ENCODE peak calls at places on chromosomes 1 and 21, in five cellular contexts. K, V, S, T and H are unnamed samples.

GRCh38 chr1:940121-941026 is 16.7 kb downstream of the SAMD11 start:
- DNase-seq in S (peak; percentile 72), K (peak; percentile 65), T (peak; percentile 52), V (peak; percentile 77), H (peak; percentile 36)

GRCh38 chr1:23394176-23394575 is 24.5 kb upstream of the ZNF436 start:
- DNase-seq in S (peak; percentile 98), K (peak; percentile 90), V (peak; percentile 82), T (no peak), H (peak; percentile 90)

GRCh38 chr1:150144606-150145005 is 5.1 kb upstream of the PLEKHO1 start:
- DNase-seq in K (no peak), T (no peak), V (no peak), S (no peak), H (no peak)

GRCh38 chr1:193457676-193458075 is 271.3 kb upstream of the B3GALT2 start:
- DNase-seq in S (no peak), V (peak; percentile 42), T (no peak), K (peak; percentile 39), H (no peak)

GRCh38 chr1:97943354-97943753 is 22.5 kb upstream of the DPYD start:
- DNase-seq in S (peak; percentile 73), T (no peak), V (peak; percentile 91), K (peak; percentile 95), H (peak; percentile 52)

GRCh38 chr1:195097316-195097715 is 1510.9 kb downstream of the KCNT2 start:
- DNase-seq in K (peak; percentile 4), T (no peak), V (peak; percentile 18), S (no peak), H (no peak)

GRCh38 chr1:65850281-65850680 is 57.6 kb downstream of the PDE4B start:
- DNase-seq in K (no peak), V (no peak), T (no peak), S (no peak), H (no peak)

GRCh38 chr21:21624674-21625073 is 626.5 kb downstream of the NCAM2 start:
- DNase-seq in T (no peak), V (peak; percentile 86), S (peak; percentile 33), K (peak; percentile 51), H (peak; percentile 45)

GRCh38 chr1:247487057-247487456 is 29.2 kb upstream of the OR2B11 start:
- DNase-seq in V (no peak), K (peak; percentile 18), T (no peak), S (peak; percentile 48), H (peak; percentile 2)

GRCh38 chr1:36529762-36530260 is 47.1 kb upstream of the CSF3R start:
- DNase-seq in S (no peak), V (no peak), K (no peak), T (no peak), H (no peak)

GRCh38 chr1:52707927-52708655 is 9.9 kb upstream of the COA7 start:
- DNase-seq in S (peak; percentile 89), T (no peak), V (peak; percentile 94), K (peak; percentile 80), H (no peak)

GRCh38 chr1:2645776-2646175 is 13.0 kb upstream of the MMEL1 start:
- DNase-seq in K (no peak), S (no peak), V (no peak), T (no peak), H (no peak)

GRCh38 chr21:17512245-17513213 is at the start of gene CXADR:
- DNase-seq in V (peak; percentile 43), S (peak; percentile 48), T (peak; percentile 73), K (peak; percentile 54), H (no peak)

GRCh38 chr21:42171091-42172053 is 47.6 kb upstream of the ABCG1 start:
- DNase-seq in V (no peak), T (no peak), K (no peak), S (no peak), H (no peak)

GRCh38 chr1:81144240-81144639 is 656.5 kb upstream of the ADGRL2 start:
- DNase-seq in S (peak; percentile 35), K (peak; percentile 73), T (no peak), V (no peak), H (no peak)

DNA sequence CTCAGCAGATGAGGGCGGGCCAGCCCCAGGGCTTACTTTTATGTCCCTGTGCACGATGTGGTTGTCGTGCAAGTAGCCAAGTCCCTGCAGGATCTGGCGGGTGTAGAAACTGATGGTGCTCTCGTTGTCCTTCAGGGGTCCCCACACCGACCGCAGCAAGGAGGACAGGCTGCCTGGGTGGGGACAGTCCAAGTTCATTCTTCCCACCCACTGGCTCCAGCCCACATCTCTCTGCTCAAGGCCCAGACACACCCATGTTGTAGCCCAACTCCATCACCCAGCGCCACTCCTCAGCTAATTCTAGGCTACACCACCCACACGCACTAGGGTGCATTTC is 7.0 kb downstream of the MAP3K6 start:
- DNase-seq in T (no peak), K (no peak), S (no peak), V (no peak), H (no peak)
- H3K4me3 ChIP-seq in T (peak overlapping the region; percentile 47), K (no peak overlapping the region), S (no peak overlapping the region), V (no peak overlapping the region), H (no peak overlapping the region)

DNA sequence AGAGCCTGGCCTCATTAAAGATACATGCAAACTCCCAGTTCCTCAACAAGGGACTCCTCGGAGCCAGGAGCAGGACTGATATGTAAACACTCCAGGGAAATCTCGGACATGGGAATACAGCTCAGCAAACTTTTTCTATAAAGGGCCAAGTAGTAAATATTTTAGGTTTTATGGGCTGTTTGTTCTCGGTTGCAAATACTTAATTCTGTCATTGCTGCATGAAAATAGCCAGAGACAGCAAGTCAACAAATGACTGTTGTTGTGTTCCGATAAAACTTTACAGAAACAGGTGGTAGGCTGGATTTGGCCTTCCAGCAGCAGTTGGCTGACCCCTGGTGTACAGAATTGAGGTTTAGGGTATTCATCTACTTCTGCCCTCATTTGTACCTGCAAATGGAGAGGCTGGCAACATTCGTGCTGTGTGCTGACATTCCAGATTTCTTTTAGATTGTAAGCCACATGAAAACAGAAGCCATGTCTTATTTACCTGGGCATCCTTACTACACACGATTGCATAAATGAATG is 360.3 kb downstream of the NTNG1 start:
- DNase-seq in S (no peak), T (no peak), K (no peak), V (no peak), H (no peak)
- H3K4me3 ChIP-seq in S (no peak overlapping the region), T (no peak overlapping the region), K (no peak overlapping the region), V (no peak overlapping the region), H (no peak overlapping the region)

DNA sequence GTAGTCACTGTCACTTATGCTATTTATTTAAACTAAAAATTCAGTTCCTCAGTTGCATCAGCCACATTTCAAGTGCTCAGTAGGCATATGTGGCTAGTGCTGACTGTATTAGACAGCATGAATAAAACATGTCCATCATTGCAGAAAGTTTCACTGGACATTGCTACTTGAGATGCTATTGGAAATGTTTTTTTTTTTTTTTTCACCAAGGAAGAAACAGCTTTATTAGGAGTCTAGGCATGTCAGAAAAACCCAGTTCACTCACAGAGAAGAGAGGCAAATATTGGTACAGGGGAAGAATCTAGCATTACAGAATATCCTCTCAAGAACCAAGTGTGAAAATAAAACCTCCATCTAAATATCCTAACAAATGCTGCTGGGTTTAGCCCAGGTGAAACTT is 108.1 kb upstream of the GNG4 start:
- DNase-seq in K (no peak), T (no peak), V (no peak), S (no peak), H (no peak)
- H3K4me3 ChIP-seq in K (no peak overlapping the region), T (no peak overlapping the region), V (no peak overlapping the region), S (no peak overlapping the region), H (no peak overlapping the region)

GRCh38 chr21:35256468-35256988 is 207.4 kb upstream of the RUNX1 start:
- DNase-seq in V (peak; percentile 99), K (peak; percentile 97), S (peak; percentile 99), T (no peak), H (peak; percentile 99)
- H3K4me3 ChIP-seq in V (no peak overlapping the region), K (no peak overlapping the region), S (no peak overlapping the region), T (no peak overlapping the region), H (no peak overlapping the region)

DNA sequence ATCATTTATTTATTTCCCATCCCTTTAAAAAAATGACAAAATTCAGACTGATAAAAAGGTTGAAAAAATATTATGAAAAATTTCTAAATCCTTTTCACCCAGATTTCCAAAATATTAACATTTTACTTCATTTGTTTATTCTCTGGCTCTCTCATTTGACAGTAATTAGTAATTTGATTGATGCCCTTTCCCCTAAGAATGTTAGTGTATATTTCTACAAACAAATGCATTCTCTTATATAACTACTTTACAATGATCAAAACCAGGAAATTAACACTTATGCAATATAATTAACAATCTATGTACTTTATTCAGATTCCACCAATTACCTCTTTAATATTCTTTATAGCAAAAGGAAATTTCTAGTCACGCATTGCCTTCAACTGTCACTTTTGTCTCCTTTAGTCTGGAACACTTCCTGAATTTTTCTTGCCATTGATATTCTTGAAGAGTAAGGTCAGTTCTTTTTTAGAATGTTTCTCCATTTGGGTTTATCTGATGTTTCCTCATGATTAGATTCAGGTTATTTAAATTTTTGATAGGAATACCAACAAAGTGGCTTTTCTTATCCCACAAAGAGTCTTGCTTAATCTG is 3.9 kb downstream of the CD53 start:
- DNase-seq in T (no peak), S (no peak), V (no peak), K (no peak), H (no peak)
- H3K4me3 ChIP-seq in T (peak overlapping the region; percentile 91), S (no peak overlapping the region), V (no peak overlapping the region), K (no peak overlapping the region), H (no peak overlapping the region)

DNA sequence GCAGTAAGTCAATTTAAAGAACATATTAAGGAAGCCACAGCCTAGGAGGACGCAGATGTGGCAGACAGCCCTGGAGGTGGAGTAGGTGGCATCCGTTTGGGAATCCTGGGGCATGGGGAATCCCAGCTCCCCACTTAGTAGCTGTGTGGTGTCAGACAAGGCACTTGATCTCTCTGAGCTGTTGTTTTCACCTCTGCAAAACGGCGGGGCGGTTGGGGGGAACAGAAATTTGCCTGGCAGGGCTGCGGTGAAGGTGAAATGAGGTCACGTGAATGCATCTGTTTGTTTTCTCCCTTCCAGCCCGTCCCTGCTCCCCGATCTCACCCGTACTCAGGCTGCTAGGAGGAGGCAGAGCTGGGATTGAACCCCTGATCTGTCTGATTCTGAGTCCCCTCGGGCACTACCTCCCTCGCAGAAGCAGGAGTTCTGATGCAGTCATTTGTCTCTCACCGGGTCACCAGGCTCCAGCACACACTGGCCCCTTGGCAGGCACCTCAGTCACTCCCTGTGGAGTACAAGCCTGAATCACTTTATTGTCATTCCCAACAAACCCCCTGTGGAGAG is 2.2 kb upstream of the LAPTM5 start:
- DNase-seq in S (no peak), T (peak; percentile 76), V (no peak), K (no peak), H (no peak)
- H3K4me3 ChIP-seq in S (no peak overlapping the region), T (peak overlapping the region; percentile 51), V (no peak overlapping the region), K (no peak overlapping the region), H (no peak overlapping the region)

DNA sequence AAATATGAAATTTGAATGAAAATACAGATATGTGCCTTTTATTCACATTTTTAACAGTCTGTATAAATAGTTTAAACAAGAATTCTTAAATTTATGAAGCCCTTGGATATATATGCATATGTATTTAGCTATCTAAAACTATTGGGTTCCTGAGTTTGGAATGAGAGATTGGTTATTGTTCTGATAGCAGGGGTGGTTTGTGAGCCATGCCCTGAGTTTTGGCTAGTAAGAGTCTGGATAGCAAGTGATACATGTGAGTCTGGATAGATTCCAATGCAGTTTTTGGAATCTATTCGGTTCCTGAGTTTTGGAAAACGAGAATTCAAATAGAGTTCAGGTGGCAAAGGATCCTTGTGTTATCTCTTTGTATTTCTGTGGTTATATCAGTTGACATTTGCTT is 2.8 kb downstream of the MAN1A2 start:
- DNase-seq in S (no peak), V (no peak), K (peak; percentile 25), T (no peak), H (no peak)
- H3K4me3 ChIP-seq in S (peak overlapping the region; percentile 11), V (peak overlapping the region; percentile 71), K (peak overlapping the region; percentile 65), T (peak overlapping the region; percentile 90), H (peak overlapping the region; percentile 32)